ENCODE peak calls at places on chromosomes 2 and 18, in six cellular contexts. H is activated CD8-positive, alpha-beta memory T cell treated with anti-CD3 and anti-CD28 coated beads, Interleukin-2, amount 50 U/mL, for 48 hours; C is stimulated activated CD4-positive, alpha-beta T cell treated with anti-CD3 and anti-CD28 coated beads, TNF-alpha, amount 100 ng/mL, for 4 hours; G is OCI-LY7; L is lung; Q is fibroblast of the conjunctiva. O is an unnamed sample.

GRCh38 chr2:14420851-14421250 is 211.7 kb upstream of the LRATD1 start:
- DNase-seq in G (no peak), Q (no peak), H (no peak), L (no peak), C (no peak), O (peak)

GRCh38 chr2:96251721-96252292 is 14.0 kb downstream of the TMEM127 start:
- DNase-seq in G (no peak), Q (peak), C (no peak), L (peak), H (no peak), O (peak)

GRCh38 chr18:75211002-75211621 is 515 bp downstream of the TSHZ1 start:
- DNase-seq in L (no peak), H (peak), C (no peak), G (peak), Q (no peak), O (peak)

GRCh38 chr2:143294068-143294467 is 164.8 kb downstream of the ARHGAP15 start:
- DNase-seq in L (no peak), G (no peak), H (no peak), Q (no peak), C (no peak), O (no peak)

GRCh38 chr2:101704046-101704466 is 6.5 kb downstream of the MAP4K4 start:
- DNase-seq in H (no peak), C (no peak), Q (peak), G (peak), L (no peak), O (no peak)

GRCh38 chr2:31429759-31430438 is 15.4 kb upstream of the XDH start:
- DNase-seq in Q (no peak), L (no peak), G (no peak), C (peak), H (peak), O (no peak)

GRCh38 chr2:109473006-109473380 is 140.8 kb downstream of the SEPTIN10 start:
- DNase-seq in G (no peak), Q (no peak), L (no peak), C (no peak), H (no peak), O (no peak)

GRCh38 chr2:64525323-64525625 is 1.1 kb downstream of the AFTPH start:
- DNase-seq in H (no peak), C (peak), Q (no peak), G (peak), L (no peak), O (peak)

GRCh38 chr2:205769879-205770278 is 87.6 kb downstream of the NRP2 start:
- DNase-seq in C (no peak), G (no peak), H (no peak), L (no peak), Q (no peak), O (no peak)

GRCh38 chr18:55264108-55264507 is 304.8 kb upstream of the CCDC68 start:
- DNase-seq in C (no peak), H (no peak), Q (no peak), L (no peak), G (no peak), O (no peak)

GRCh38 chr18:69400253-69400975 is at the start of gene DOK6:
- DNase-seq in G (no peak), H (peak), L (no peak), Q (peak), C (no peak), O (no peak)

GRCh38 chr2:63301481-63301880 is 250.9 kb downstream of the OTX1 start:
- DNase-seq in L (no peak), C (no peak), Q (no peak), H (no peak), G (peak), O (no peak)

GRCh38 chr2:220188031-220188430 is 560.6 kb downstream of the SLC4A3 start:
- DNase-seq in G (no peak), H (no peak), L (no peak), C (no peak), Q (no peak), O (peak)

O was measured in RKO.